ENCODE peak calls at places on chromosomes 13 and 19, in six cellular contexts. H, Z, M, F, X and S are unnamed samples.

GRCh38 chr13:107867701-107868661 is 347.4 kb downstream of the LIG4 start:
- DNase-seq in X (peak), F (peak), H (peak), M (peak), Z (peak), S (no peak)

GRCh38 chr19:50711805-50712204 is 7.8 kb downstream of the SHANK1 start:
- DNase-seq in X (no peak), F (no peak), Z (no peak), M (no peak), H (no peak), S (no peak)

GRCh38 chr13:83499286-83499685 is 383.0 kb downstream of the SLITRK1 start:
- DNase-seq in X (no peak), M (peak), F (no peak), H (no peak), Z (no peak), S (no peak)

GRCh38 chr19:50204811-50205675 is 1.6 kb downstream of the MYH14 start:
- DNase-seq in X (peak), F (no peak), M (no peak), Z (peak), H (no peak), S (peak)

GRCh38 chr13:86051134-86052103 is 252.2 kb upstream of the SLITRK6 start:
- DNase-seq in Z (no peak), H (peak), X (no peak), M (no peak), F (no peak), S (no peak)

GRCh38 chr13:112331675-112332074 is 44.5 kb upstream of the SPACA7 start:
- DNase-seq in M (no peak), X (no peak), Z (no peak), H (no peak), F (no peak), S (no peak)

GRCh38 chr13:75760182-75760981 is 124.3 kb downstream of the LMO7 start:
- DNase-seq in M (peak), H (peak), X (no peak), Z (peak), F (peak), S (peak)

GRCh38 chr13:97212540-97213146 is 9.5 kb upstream of the MBNL2 start:
- DNase-seq in H (peak), X (no peak), M (peak), Z (no peak), F (peak), S (no peak)

GRCh38 chr13:52751196-52751595 is 11.6 kb upstream of the CNMD start:
- DNase-seq in H (peak), X (no peak), Z (no peak), F (no peak), M (no peak), S (no peak)

GRCh38 chr13:31236211-31236786 is 36.5 kb downstream of the B3GLCT start:
- DNase-seq in M (peak), F (peak), H (peak), X (no peak), Z (no peak), S (no peak)

GRCh38 chr13:77112961-77113360 is 86.0 kb upstream of the FBXL3 start:
- DNase-seq in X (no peak), Z (no peak), H (no peak), F (no peak), M (no peak), S (no peak)

GRCh38 chr19:16371540-16371986 is 46.9 kb downstream of the KLF2 start:
- DNase-seq in X (no peak), F (no peak), H (no peak), M (no peak), Z (peak), S (no peak)

GRCh38 chr13:98775844-98776598 is 23.5 kb upstream of the SLC15A1 start:
- DNase-seq in X (no peak), M (peak), H (peak), F (no peak), Z (no peak), S (no peak)

GRCh38 chr19:33047422-33047821 is 17.3 kb downstream of the RHPN2 start:
- DNase-seq in Z (no peak), H (peak), X (no peak), F (no peak), M (no peak), S (no peak)

GRCh38 chr13:46321494-46322225 is 65.4 kb downstream of the RUBCNL start:
- DNase-seq in M (peak), F (peak), X (peak), Z (peak), H (peak), S (peak)

GRCh38 chr19:14325863-14326262 is 55.4 kb upstream of the ADGRE5 start:
- DNase-seq in X (no peak), H (no peak), Z (no peak), M (no peak), F (no peak), S (no peak)

GRCh38 chr13:34522818-34523217 is 419.3 kb upstream of the NBEA start:
- DNase-seq in H (no peak), Z (no peak), M (no peak), X (no peak), F (no peak), S (no peak)

GRCh38 chr13:42747399-42747873 is 33.9 kb upstream of the FAM216B start:
- DNase-seq in X (no peak), M (peak), F (peak), Z (no peak), H (peak), S (peak)

GRCh38 chr19:5600797-5601196 is 21.8 kb downstream of the SAFB2 start:
- DNase-seq in X (no peak), M (no peak), Z (no peak), F (no peak), H (no peak), S (no peak)

GRCh38 chr13:41150058-41150457 is 17.5 kb upstream of the KBTBD6 start:
- DNase-seq in Z (no peak), F (no peak), M (no peak), H (peak), X (no peak), S (no peak)

GRCh38 chr19:56663931-56664500 is 7.5 kb downstream of the ZNF835 start:
- DNase-seq in X (no peak), M (no peak), F (no peak), Z (no peak), H (no peak), S (no peak)

GRCh38 chr13:43664700-43665191 is 122.0 kb downstream of the ENOX1 start:
- DNase-seq in F (peak), H (peak), Z (peak), M (peak), X (peak), S (peak)

GRCh38 chr19:1492474-1493006 is 1.6 kb downstream of the REEP6 start:
- DNase-seq in M (peak), F (no peak), Z (no peak), H (no peak), X (no peak), S (no peak)

GRCh38 chr19:46787331-46788100 is 878 bp downstream of the SLC1A5 start:
- DNase-seq in H (peak), Z (peak), M (peak), X (peak), F (peak), S (no peak)

GRCh38 chr19:11554160-11554559 is 4.9 kb downstream of the ELOF1 start:
- DNase-seq in M (no peak), X (no peak), F (no peak), Z (no peak), H (no peak), S (no peak)

GRCh38 chr13:40190656-40191100 is 475.8 kb downstream of the FOXO1 start:
- DNase-seq in H (peak), M (peak), F (peak), Z (peak), X (no peak), S (peak)

GRCh38 chr13:72983085-72983768 is 75.6 kb upstream of the KLF5 start:
- DNase-seq in Z (peak), M (peak), X (no peak), F (no peak), H (peak), S (no peak)

GRCh38 chr13:24008679-24009078 is 111.4 kb upstream of the C1QTNF9B start:
- DNase-seq in M (no peak), Z (no peak), H (no peak), F (no peak), X (no peak), S (no peak)

GRCh38 chr13:40316301-40316700 is 350.1 kb downstream of the FOXO1 start:
- DNase-seq in M (no peak), F (no peak), Z (no peak), X (no peak), H (no peak), S (no peak)

GRCh38 chr19:3365447-3366103 is 808 bp upstream of the NFIC start:
- DNase-seq in H (peak), X (no peak), F (no peak), M (peak), Z (peak), S (peak)

GRCh38 chr13:37640499-37640898 is 41.9 kb upstream of the POSTN start:
- DNase-seq in H (peak), F (peak), M (peak), Z (no peak), X (peak), S (no peak)

GRCh38 chr13:31901985-31902384 is 129.6 kb upstream of the FRY start:
- DNase-seq in Z (no peak), H (no peak), X (no peak), M (no peak), F (no peak), S (no peak)

GRCh38 chr19:30450101-30450500 is 77.9 kb downstream of the ZNF536 start:
- DNase-seq in X (peak), F (no peak), Z (peak), M (no peak), H (no peak), S (no peak)

GRCh38 chr13:82674546-82674945 is 1207.7 kb downstream of the SLITRK1 start:
- DNase-seq in Z (no peak), F (no peak), H (no peak), M (no peak), X (no peak), S (no peak)

GRCh38 chr19:49094505-49095482 is 9.5 kb downstream of the SNRNP70 start:
- DNase-seq in F (no peak), M (no peak), Z (no peak), X (no peak), H (no peak), S (no peak)

GRCh38 chr13:44219808-44220544 is 153.6 kb upstream of the SERP2 start:
- DNase-seq in H (no peak), X (no peak), F (peak), Z (no peak), M (peak), S (peak)

GRCh38 chr19:57239982-57240310 is 486 bp upstream of the ZNF805 start:
- DNase-seq in M (no peak), X (no peak), Z (no peak), H (no peak), F (no peak), S (no peak)

GRCh38 chr13:64074989-64075474 is 2659.4 kb upstream of the PCDH20 start:
- DNase-seq in H (no peak), F (no peak), M (no peak), Z (no peak), X (no peak), S (no peak)

GRCh38 chr13:85314686-85315085 is 484.5 kb downstream of the SLITRK6 start:
- DNase-seq in F (no peak), M (no peak), H (no peak), X (no peak), Z (no peak), S (no peak)

GRCh38 chr13:93552596-93552995 is 326.0 kb downstream of the GPC6 start:
- DNase-seq in F (no peak), H (no peak), Z (no peak), M (no peak), X (no peak), S (no peak)

GRCh38 chr19:38717855-38718254 is 26.4 kb downstream of the CAPN12 start:
- DNase-seq in F (no peak), X (no peak), M (no peak), H (no peak), Z (no peak), S (no peak)

GRCh38 chr19:38717051-38717450 is 27.2 kb downstream of the CAPN12 start:
- DNase-seq in F (no peak), H (no peak), M (no peak), Z (no peak), X (no peak), S (no peak)

GRCh38 chr19:38720559-38721236 is 23.6 kb downstream of the CAPN12 start:
- DNase-seq in H (no peak), X (no peak), F (no peak), Z (no peak), M (no peak), S (no peak)

GRCh38 chr19:38719761-38720558 is 24.3 kb downstream of the CAPN12 start:
- DNase-seq in F (no peak), Z (peak), X (no peak), H (no peak), M (no peak), S (no peak)

GRCh38 chr19:38718747-38719543 is 25.3 kb downstream of the CAPN12 start:
- DNase-seq in X (no peak), F (no peak), M (peak), H (peak), Z (peak), S (no peak)
- TF ChIP-seq CTCF in X (peak), F (peak), M (peak), H (peak), Z (no peak), S (peak)

DNA sequence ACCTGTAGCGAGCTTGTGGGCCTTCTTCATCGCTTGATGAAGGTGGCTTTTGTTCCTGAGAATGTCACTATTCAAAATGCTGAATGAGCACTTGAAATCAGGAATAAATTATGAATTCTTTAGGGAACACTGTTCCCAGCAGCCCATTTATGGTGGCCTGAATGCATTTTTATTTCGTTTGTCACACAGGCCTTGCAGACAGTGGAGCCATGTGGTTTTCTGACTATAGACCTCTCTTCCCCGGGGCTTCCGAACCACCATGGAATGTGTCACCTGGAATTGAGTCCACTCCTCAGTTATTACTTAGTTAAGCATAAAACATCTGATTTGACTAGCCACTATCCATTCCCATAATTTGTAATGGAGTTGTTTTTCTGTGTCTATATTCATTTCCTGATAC is 396.9 kb downstream of the IRS2 start:
- DNase-seq in F (no peak), Z (no peak), H (no peak), X (no peak), M (peak), S (no peak)
- TF ChIP-seq CTCF in F (no peak), Z (no peak), H (no peak), X (no peak), M (no peak), S (no peak)

GRCh38 chr13:111156421-111156820 is 41.3 kb downstream of the ARHGEF7 start:
- DNase-seq in H (no peak), X (no peak), Z (no peak), M (peak), F (no peak), S (no peak)

GRCh38 chr13:111152836-111153235 is 37.7 kb downstream of the ARHGEF7 start:
- DNase-seq in H (no peak), M (no peak), Z (no peak), F (no peak), X (no peak), S (no peak)

GRCh38 chr13:111153279-111153976 is 38.3 kb downstream of the ARHGEF7 start:
- DNase-seq in H (peak), F (peak), M (peak), X (peak), Z (peak), S (peak)

GRCh38 chr13:111158136-111158805 is 43.2 kb downstream of the ARHGEF7 start:
- DNase-seq in F (no peak), M (peak), X (no peak), Z (peak), H (peak), S (peak)

DNA sequence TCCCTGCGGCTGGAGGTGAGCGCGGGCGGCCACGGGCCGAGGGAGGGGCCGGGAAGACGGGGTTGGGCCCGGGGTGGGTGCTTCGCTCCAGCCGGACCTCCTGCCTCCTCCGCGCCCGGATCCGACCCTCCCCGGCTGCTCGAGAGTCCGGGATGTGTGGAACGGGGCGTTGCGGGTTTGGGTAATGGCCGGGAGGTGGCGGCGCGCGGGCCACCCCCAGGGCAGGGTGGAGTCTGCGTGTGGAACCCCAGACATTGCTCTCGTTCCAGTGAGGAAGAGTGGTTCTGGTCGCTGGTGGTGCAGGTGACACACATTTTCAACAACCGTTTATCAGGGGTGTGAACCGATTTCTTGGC is 38.8 kb downstream of the ARHGEF7 start:
- DNase-seq in H (no peak), X (peak), Z (peak), F (no peak), M (peak), S (peak)
- TF ChIP-seq CTCF in H (no peak), X (no peak), Z (no peak), F (peak), M (peak), S (no peak)

GRCh38 chr19:35851213-35852028 is 883 bp downstream of the NPHS1 start:
- DNase-seq in X (peak), Z (no peak), F (no peak), M (no peak), H (no peak), S (no peak)
- TF ChIP-seq CTCF in X (peak), Z (no peak), F (no peak), M (no peak), H (no peak), S (no peak)

GRCh38 chr13:105982219-105982618 is 553.2 kb downstream of the EFNB2 start:
- DNase-seq in Z (no peak), X (no peak), M (no peak), H (no peak), F (no peak), S (no peak)
- TF ChIP-seq CTCF in Z (no peak), X (no peak), M (no peak), H (no peak), F (no peak), S (no peak)

DNA sequence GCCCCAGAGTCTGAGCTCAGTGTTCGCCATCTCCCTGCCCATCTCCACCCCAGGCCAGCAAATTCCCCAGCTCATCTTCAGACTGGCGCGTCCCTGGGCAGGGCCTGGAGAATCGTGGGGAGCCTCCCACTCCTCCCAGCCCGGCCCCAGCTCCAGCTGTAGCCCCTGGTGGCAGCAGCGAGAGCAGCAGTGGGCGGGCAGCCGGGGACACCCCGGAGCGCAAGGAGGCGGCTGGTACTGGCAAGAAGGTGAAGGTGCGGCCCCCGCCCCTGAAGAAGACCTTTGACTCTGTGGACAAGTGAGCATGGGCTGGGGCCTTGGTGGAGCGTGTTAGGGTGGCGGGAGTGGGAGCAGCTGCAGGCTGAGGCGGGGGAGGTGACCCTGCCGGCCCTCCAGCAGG is 8.4 kb upstream of the PRR19 start:
- DNase-seq in Z (no peak), F (no peak), X (no peak), M (no peak), H (no peak), S (no peak)
- TF ChIP-seq CTCF in Z (no peak), F (peak), X (peak), M (peak), H (no peak), S (no peak)

GRCh38 chr19:18137242-18137641 is 15.7 kb upstream of the PIK3R2 start:
- DNase-seq in M (no peak), Z (no peak), X (no peak), F (no peak), H (no peak), S (no peak)
- TF ChIP-seq CTCF in M (no peak), Z (no peak), X (no peak), F (no peak), H (no peak), S (no peak)